ENCODE peak calls at places on chromosome 1, in four cellular contexts. R, W, X and S are unnamed samples.

GRCh38 chr1:160211010-160211790 is 6.0 kb downstream of the PEA15 start:
- DNase-seq in R (no peak), W (peak; percentile 21), X (peak; percentile 81), S (no peak)

GRCh38 chr1:23909412-23909811 is 3.8 kb downstream of the CNR2 start:
- DNase-seq in R (no peak), W (no peak), X (no peak), S (no peak)

GRCh38 chr1:180933141-180933540 is 20.4 kb downstream of the KIAA1614 start:
- DNase-seq in R (no peak), W (no peak), X (no peak), S (no peak)

GRCh38 chr1:39410915-39411436 is 80.5 kb upstream of the BMP8A start:
- DNase-seq in R (peak; percentile 64), W (peak; percentile 94), X (peak; percentile 79), S (peak; percentile 97)

GRCh38 chr1:168321945-168322344 is 41.3 kb downstream of the TBX19 start:
- DNase-seq in R (peak; percentile 44), W (peak; percentile 75), X (peak; percentile 23), S (peak; percentile 73)

GRCh38 chr1:193569696-193570269 is 383.4 kb upstream of the B3GALT2 start:
- DNase-seq in R (peak; percentile 14), W (peak; percentile 57), X (no peak), S (peak; percentile 53)

GRCh38 chr1:199612976-199613774 is 414.3 kb upstream of the NR5A2 start:
- DNase-seq in R (peak; percentile 1), W (no peak), X (no peak), S (peak; percentile 25)

GRCh38 chr1:21924503-21925005 is 12.6 kb downstream of the HSPG2 start:
- DNase-seq in R (no peak), W (peak; percentile 49), X (no peak), S (no peak)

GRCh38 chr1:203593723-203594122 is 32.9 kb upstream of the ATP2B4 start:
- DNase-seq in R (no peak), W (no peak), X (no peak), S (no peak)

GRCh38 chr1:194774535-194774934 is 1588.1 kb upstream of the B3GALT2 start:
- DNase-seq in R (no peak), W (no peak), X (no peak), S (no peak)

GRCh38 chr1:178513278-178513983 is 522 bp downstream of the TEX35 start:
- DNase-seq in R (no peak), W (peak; percentile 78), X (no peak), S (peak; percentile 48)

GRCh38 chr1:213892471-213892870 is 95.3 kb upstream of the PROX1 start:
- DNase-seq in R (no peak), W (no peak), X (no peak), S (no peak)

GRCh38 chr1:87295720-87296119 is 33.0 kb upstream of the LMO4 start:
- DNase-seq in R (no peak), W (no peak), X (no peak), S (no peak)

GRCh38 chr1:206900149-206900548 is 2.9 kb downstream of the IL24 start:
- DNase-seq in R (no peak), W (no peak), X (no peak), S (no peak)

GRCh38 chr1:98322966-98323365 is 338.6 kb upstream of the SNX7 start:
- DNase-seq in R (no peak), W (peak; percentile 22), X (no peak), S (no peak)

GRCh38 chr1:214574598-214575411 is 23.4 kb upstream of the PTPN14 start:
- DNase-seq in R (no peak), W (no peak), X (no peak), S (no peak)

GRCh38 chr1:113545210-113545609 is 154.9 kb downstream of the MAGI3 start:
- DNase-seq in R (no peak), W (no peak), X (no peak), S (no peak)

GRCh38 chr1:211327341-211327921 is 798 bp downstream of the TRAF5 start:
- DNase-seq in R (peak; percentile 57), W (peak; percentile 71), X (no peak), S (peak; percentile 67)

GRCh38 chr1:1873186-1873585 is 17.7 kb downstream of the GNB1 start:
- DNase-seq in R (no peak), W (no peak), X (no peak), S (no peak)

GRCh38 chr1:154992721-154993571 is 440 bp upstream of the LENEP start:
- DNase-seq in R (no peak), W (peak; percentile 57), X (no peak), S (peak; percentile 51)

GRCh38 chr1:171595324-171595723 is 26.7 kb upstream of the MYOCOS start:
- DNase-seq in R (no peak), W (no peak), X (no peak), S (peak; percentile 26)